ENCODE peak calls at places on chromosomes 6 and 20, in six cellular contexts. R is AG09309, H is GM12892, L is tibial artery, Z is HEK293T, O is SW480. T is an unnamed sample.

GRCh38 chr6:41092421-41093140 is 19.8 kb downstream of the NFYA start:
- DNase-seq in R (no peak), H (no peak), L (no peak), Z (peak), O (peak), T (no peak)

GRCh38 chr6:15817100-15817499 is 154.3 kb upstream of the DTNBP1 start:
- DNase-seq in R (no peak), H (no peak), L (no peak), Z (no peak), O (no peak), T (no peak)

GRCh38 chr20:20932156-20932555 is 174.0 kb downstream of the LINC00237 start:
- DNase-seq in R (no peak), H (no peak), L (no peak), Z (no peak), O (no peak), T (no peak)

GRCh38 chr6:29005183-29005885 is at the start of gene ZNF311:
- DNase-seq in R (no peak), H (no peak), L (peak), Z (no peak), O (peak), T (no peak)

GRCh38 chr20:37649635-37650244 is 44.1 kb upstream of the CTNNBL1 start:
- DNase-seq in R (no peak), H (no peak), L (no peak), Z (no peak), O (no peak), T (no peak)

GRCh38 chr20:63276956-63277355 is 4.3 kb downstream of the ARFGAP1 start:
- DNase-seq in R (no peak), H (no peak), L (no peak), Z (no peak), O (no peak), T (no peak)

GRCh38 chr6:45538636-45539035 is 160.9 kb upstream of the SUPT3H start:
- DNase-seq in R (no peak), H (no peak), L (peak), Z (no peak), O (no peak), T (peak)

GRCh38 chr6:27889628-27890315 is 22.4 kb downstream of the OR2B2 start:
- DNase-seq in R (no peak), H (no peak), L (no peak), Z (no peak), O (peak), T (no peak)

GRCh38 chr20:7938058-7938457 is 2.2 kb downstream of the HAO1 start:
- DNase-seq in R (no peak), H (no peak), L (no peak), Z (no peak), O (no peak), T (no peak)

GRCh38 chr6:161101517-161101916 is 109.9 kb downstream of the MAP3K4 start:
- DNase-seq in R (no peak), H (no peak), L (no peak), Z (no peak), O (no peak), T (no peak)

GRCh38 chr6:52720301-52720700 is 43.0 kb downstream of the GSTA2 start:
- DNase-seq in R (no peak), H (no peak), L (no peak), Z (no peak), O (no peak), T (no peak)

GRCh38 chr6:56756791-56757582 is 114.3 kb upstream of the DST start:
- DNase-seq in R (no peak), H (no peak), L (no peak), Z (no peak), O (no peak), T (no peak)

GRCh38 chr6:29553268-29554057 is 6.1 kb downstream of the UBD start:
- DNase-seq in R (peak), H (no peak), L (peak), Z (peak), O (no peak), T (no peak)

GRCh38 chr6:32973144-32973854 is 4.9 kb downstream of the BRD2 start:
- DNase-seq in R (no peak), H (no peak), L (peak), Z (no peak), O (no peak), T (no peak)

GRCh38 chr6:111734068-111734825 is 128.6 kb upstream of the TRAF3IP2 start:
- DNase-seq in R (no peak), H (no peak), L (no peak), Z (no peak), O (no peak), T (no peak)

T was measured in lower leg skin.